ENCODE peak calls at places on chromosomes 11 and 22, in eight cellular contexts. Z, M, N, J, V, E, G and X are unnamed samples.

GRCh38 chr22:23533328-23533762 is 46.7 kb downstream of the IGLL1 start:
- DNase-seq in Z (no peak), E (no peak), G (no peak), J (no peak), M (peak), V (no peak), N (peak), X (peak)

GRCh38 chr11:66983275-66983924 is 8.3 kb downstream of the C11orf86 start:
- DNase-seq in E (no peak), M (no peak), N (no peak), J (no peak), Z (no peak), G (no peak), V (no peak), X (no peak)

GRCh38 chr22:44972363-44973083 is 37.3 kb downstream of the PHF21B start:
- DNase-seq in N (no peak), M (no peak), E (peak), G (no peak), Z (no peak), V (no peak), J (no peak), X (no peak)

GRCh38 chr11:74678591-74679512 is 52.4 kb downstream of the CHRDL2 start:
- DNase-seq in M (peak), J (no peak), G (no peak), N (no peak), E (no peak), V (no peak), Z (no peak), X (no peak)

GRCh38 chr11:3169235-3169951 is 4.3 kb upstream of the OSBPL5 start:
- DNase-seq in J (peak), M (peak), Z (no peak), E (no peak), G (peak), N (no peak), V (no peak), X (no peak)

GRCh38 chr22:23233746-23234408 is 53.6 kb downstream of the BCR start:
- DNase-seq in N (no peak), V (no peak), E (no peak), J (peak), Z (no peak), G (peak), M (peak), X (no peak)

GRCh38 chr22:27995801-27996528 is 76.9 kb upstream of the PITPNB start:
- DNase-seq in V (no peak), G (no peak), M (no peak), Z (no peak), N (no peak), J (no peak), E (no peak), X (no peak)

GRCh38 chr11:117509543-117509942 is 181.9 kb downstream of the CEP164 start:
- DNase-seq in Z (no peak), V (no peak), N (no peak), J (no peak), G (no peak), M (no peak), E (no peak), X (no peak)

GRCh38 chr22:48335442-48336139 is 1492.1 kb downstream of the BRD1 start:
- DNase-seq in E (no peak), Z (no peak), N (no peak), J (peak), G (no peak), V (no peak), M (no peak), X (no peak)

GRCh38 chr11:62433141-62433543 is 14.3 kb downstream of the SCGB1A1 start:
- DNase-seq in M (no peak), G (no peak), V (no peak), E (no peak), N (no peak), J (no peak), Z (no peak), X (peak)

GRCh38 chr22:44146088-44146861 is 34.5 kb upstream of the PARVG start:
- DNase-seq in V (no peak), Z (no peak), E (no peak), G (no peak), M (no peak), J (no peak), N (no peak), X (no peak)